ENCODE peak calls at places on chromosomes 4 and X, in eight cellular contexts. V is MM.1S, H is PC-3, L is endothelial cell of umbilical vein, O is GM23338, J is neural progenitor cell, I is HCT116, W is A673. S is an unnamed sample. For H3K27me3, the result is how much of the 10 kb centered on the place peaks cover.

GRCh38 chr4:86338989-86339388 is 20.9 kb downstream of the MAPK10 start:
- DNase-seq in V (no peak), I (peak), H (peak), J (no peak), O (no peak), L (peak), W (no peak), S (peak)

GRCh38 chr4:143294310-143294709 is 42.4 kb upstream of the GAB1 start:
- DNase-seq in V (no peak), H (no peak), W (no peak), J (no peak), I (no peak), O (no peak), L (no peak), S (peak)

GRCh38 chrX:153494541-153495361 is at the start of gene BGN:
- DNase-seq in W (peak), L (peak), I (no peak), J (peak), O (peak), V (no peak), H (no peak), S (peak)

GRCh38 chr4:8534129-8534528 is 46.1 kb upstream of the GPR78 start:
- DNase-seq in O (peak), J (no peak), I (peak), L (peak), V (peak), H (peak), W (no peak), S (peak)

GRCh38 chr4:155690044-155690837 is 23.6 kb downstream of the GUCY1A1 start:
- DNase-seq in H (no peak), J (no peak), O (no peak), L (no peak), V (no peak), W (no peak), I (no peak), S (no peak)

GRCh38 chr4:6474053-6474568 is 1.7 kb upstream of the PPP2R2C start:
- DNase-seq in V (no peak), O (peak), L (no peak), H (no peak), I (no peak), W (no peak), J (peak), S (no peak)

GRCh38 chrX:26851981-26852380 is 611.2 kb downstream of the PPP4R3C start:
- DNase-seq in I (peak), O (peak), H (peak), W (no peak), J (peak), L (peak), V (peak), S (no peak)

GRCh38 chr4:7074423-7074822 is 6.6 kb upstream of the GRPEL1 start:
- DNase-seq in H (peak), O (no peak), L (no peak), J (no peak), V (no peak), W (no peak), I (no peak), S (no peak)

GRCh38 chr4:177557416-177557815 is 115.2 kb upstream of the AGA start:
- DNase-seq in L (no peak), H (no peak), O (no peak), I (no peak), V (no peak), J (no peak), W (no peak), S (no peak)

GRCh38 chr4:168645933-168646768 is 149.3 kb downstream of the PALLD start:
- DNase-seq in W (peak), J (no peak), I (no peak), L (no peak), H (no peak), V (no peak), O (no peak), S (no peak)

GRCh38 chrX:34653811-34654210 is 3.3 kb downstream of the TMEM47 start:
- DNase-seq in W (peak), L (peak), H (no peak), O (no peak), I (no peak), V (no peak), J (peak), S (no peak)

GRCh38 chr4:142777045-142777743 is 68.9 kb downstream of the INPP4B start:
- DNase-seq in V (no peak), J (peak), W (no peak), O (no peak), L (no peak), I (no peak), H (no peak), S (no peak)

GRCh38 chr4:38415682-38416081 is 248.3 kb upstream of the KLF3 start:
- DNase-seq in O (no peak), V (no peak), J (no peak), H (no peak), L (no peak), I (no peak), W (no peak), S (no peak)

DNA sequence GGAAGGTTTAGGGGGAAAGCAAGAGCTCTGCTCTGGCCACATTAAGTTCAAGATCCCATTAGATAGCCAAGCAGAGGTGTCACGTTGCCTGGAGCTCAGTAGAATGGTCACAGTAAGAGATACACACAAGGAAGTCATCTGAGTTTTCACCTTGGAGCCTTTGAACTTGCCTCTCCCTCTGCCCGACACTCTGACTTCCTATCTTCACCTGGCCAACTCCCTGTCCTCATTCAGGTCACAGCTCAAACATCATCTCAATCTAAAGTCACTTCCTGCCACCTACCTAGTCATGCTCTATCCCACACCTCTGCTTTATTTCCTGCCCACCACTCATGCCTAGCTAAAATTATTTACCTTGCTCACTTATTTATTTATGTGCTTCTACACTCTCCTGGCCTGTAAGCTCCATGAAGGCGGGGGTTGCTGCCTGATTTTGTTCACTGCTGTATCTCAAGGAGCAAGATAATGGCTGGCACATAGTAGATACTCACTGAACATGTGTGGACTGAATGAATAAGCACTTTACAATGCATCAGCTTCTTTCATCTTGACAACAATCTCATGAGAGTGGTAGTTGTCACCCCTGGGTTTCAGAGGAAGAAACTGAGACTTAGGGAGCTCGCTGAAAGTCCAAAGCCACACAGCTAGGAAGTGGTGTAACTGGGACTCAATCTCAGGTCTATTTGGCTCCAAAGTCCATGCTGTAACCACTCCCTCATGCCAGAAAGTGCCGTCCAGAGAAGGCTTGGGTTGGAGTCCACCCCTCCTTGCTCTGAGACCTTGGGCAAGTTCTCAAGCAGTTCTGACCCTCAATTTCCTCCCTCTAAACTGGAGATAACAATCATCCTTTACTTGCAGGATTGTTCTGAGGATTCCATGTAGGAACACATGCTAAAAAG is 40.3 kb downstream of the EFNB1 start:
- DNase-seq in I (no peak), O (no peak), V (no peak), L (no peak), W (no peak), H (no peak), J (no peak), S (no peak)
- H3K27me3 ChIP-seq in I (under half), O (under half), V (under half), L (under half), W (under half), H (under half), J (under half), S (under half)

GRCh38 chr4:108168213-108168671 is 490 bp downstream of the LEF1 start:
- DNase-seq in O (no peak), H (no peak), I (no peak), W (no peak), J (no peak), L (peak), V (peak), S (peak)

GRCh38 chr4:108166038-108166437 is 2.7 kb downstream of the LEF1 start:
- DNase-seq in I (no peak), J (peak), H (no peak), L (no peak), O (peak), V (peak), W (no peak), S (no peak)

GRCh38 chr4:108165601-108166000 is 3.1 kb downstream of the LEF1 start:
- DNase-seq in W (no peak), I (no peak), H (no peak), O (no peak), L (no peak), J (no peak), V (no peak), S (no peak)

GRCh38 chr4:108168672-108169562 is at the start of gene LEF1:
- DNase-seq in O (peak), V (peak), I (no peak), W (peak), J (peak), L (peak), H (peak), S (peak)

DNA sequence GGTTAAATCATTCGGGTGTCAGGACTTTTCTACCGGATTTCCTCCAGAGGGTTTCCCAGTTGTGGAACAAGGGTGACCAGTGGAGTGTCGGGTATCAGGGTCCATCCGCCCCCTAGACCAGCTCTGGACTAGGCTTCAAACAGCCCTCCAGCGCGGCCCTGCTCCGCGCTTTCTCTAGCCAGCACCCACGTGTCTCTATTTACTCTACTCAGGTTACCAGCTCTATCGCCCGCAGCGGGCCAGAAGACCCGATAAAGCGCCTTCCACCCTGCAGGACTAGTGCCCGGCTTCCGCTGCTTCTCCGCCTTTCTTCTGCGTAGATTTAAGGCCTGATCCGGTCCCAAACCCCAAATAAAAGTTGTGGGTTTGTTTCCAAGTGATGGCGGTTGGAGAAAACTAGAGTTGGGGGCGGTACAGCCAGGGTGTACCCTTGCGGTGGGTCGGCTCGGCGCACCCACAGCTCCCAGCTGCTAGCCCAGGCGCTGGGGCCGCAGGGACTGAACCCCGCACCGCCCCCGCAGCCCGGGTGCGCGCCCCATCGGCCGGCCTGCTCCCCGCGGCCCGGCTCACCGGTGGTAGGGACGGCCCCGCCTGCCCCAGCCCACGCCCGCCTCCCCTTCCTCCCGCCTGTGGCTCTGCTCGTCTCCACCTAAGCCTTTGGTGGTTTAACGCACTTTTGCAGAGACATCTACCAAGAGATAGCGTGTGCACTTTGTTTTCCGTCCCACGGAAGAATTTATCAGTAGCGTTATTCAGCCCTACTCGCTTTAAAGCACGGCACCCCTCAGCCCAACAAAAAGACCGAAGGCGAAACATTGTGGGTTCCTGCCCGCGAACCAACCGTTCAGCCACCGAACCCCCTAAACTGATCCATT is 2.1 kb downstream of the LEF1 start:
- DNase-seq in W (no peak), V (peak), H (peak), J (peak), L (no peak), I (no peak), O (peak), S (peak)
- TF ChIP-seq EZH2 in W (no peak), V (no peak), H (peak), J (peak), L (peak), I (no peak), O (peak), S (peak)

GRCh38 chr4:57131849-57132745 is 21.9 kb upstream of the IGFBP7 start:
- DNase-seq in V (no peak), O (peak), I (no peak), W (no peak), J (peak), H (peak), L (peak), S (peak)

GRCh38 chr4:57136281-57136680 is 26.1 kb upstream of the IGFBP7 start:
- DNase-seq in I (no peak), H (peak), O (no peak), L (peak), V (no peak), J (no peak), W (no peak), S (peak)

GRCh38 chr4:57139783-57140182 is 29.6 kb upstream of the IGFBP7 start:
- DNase-seq in L (no peak), V (no peak), J (no peak), W (no peak), O (no peak), H (no peak), I (no peak), S (no peak)

GRCh38 chr4:57132746-57133142 is 22.6 kb upstream of the IGFBP7 start:
- DNase-seq in H (no peak), V (no peak), I (no peak), J (no peak), O (no peak), L (peak), W (no peak), S (no peak)

GRCh38 chr4:57137261-57137660 is 27.1 kb upstream of the IGFBP7 start:
- DNase-seq in W (no peak), J (no peak), H (peak), L (peak), O (no peak), V (no peak), I (no peak), S (peak)
- H3K27ac ChIP-seq in W (no peak), J (no peak), H (no peak), L (peak), O (no peak), V (no peak), I (no peak), S (peak)

GRCh38 chr4:54098375-54098774 is 1.6 kb upstream of the GSX2 start:
- DNase-seq in O (peak), W (no peak), J (peak), L (no peak), H (no peak), V (no peak), I (no peak), S (no peak)

GRCh38 chr4:54100607-54101189 is 735 bp downstream of the GSX2 start:
- DNase-seq in H (no peak), L (no peak), O (peak), V (no peak), W (no peak), J (peak), I (no peak), S (no peak)

GRCh38 chr4:54101190-54102041 is 1.5 kb downstream of the GSX2 start:
- DNase-seq in W (no peak), I (no peak), L (no peak), H (no peak), O (peak), J (peak), V (no peak), S (no peak)

GRCh38 chr4:54099959-54100606 is at the start of gene GSX2:
- DNase-seq in O (peak), H (no peak), L (no peak), W (no peak), I (no peak), J (peak), V (no peak), S (no peak)

GRCh38 chr4:54099287-54099958 is 540 bp upstream of the GSX2 start:
- DNase-seq in V (no peak), J (peak), L (no peak), W (no peak), H (no peak), I (no peak), O (peak), S (peak)
- H3K27me3 ChIP-seq in V (half or more), J (half or more), L (half or more), W (half or more), H (half or more), I (under half), O (half or more), S (half or more)

GRCh38 chrX:137032378-137032694 is 1.5 kb downstream of the GPR101 start:
- DNase-seq in H (no peak), O (no peak), I (no peak), L (no peak), V (no peak), W (no peak), J (no peak), S (no peak)

GRCh38 chrX:137034508-137034872 is 695 bp upstream of the GPR101 start:
- DNase-seq in I (no peak), W (no peak), V (no peak), H (no peak), L (no peak), O (no peak), J (no peak), S (no peak)

GRCh38 chrX:137031517-137032377 is 2.0 kb downstream of the GPR101 start:
- DNase-seq in O (peak), H (peak), V (peak), L (peak), I (no peak), J (peak), W (peak), S (peak)

GRCh38 chrX:137032841-137033773 is 688 bp downstream of the GPR101 start:
- DNase-seq in V (no peak), O (peak), I (no peak), H (no peak), W (no peak), J (no peak), L (no peak), S (no peak)

DNA sequence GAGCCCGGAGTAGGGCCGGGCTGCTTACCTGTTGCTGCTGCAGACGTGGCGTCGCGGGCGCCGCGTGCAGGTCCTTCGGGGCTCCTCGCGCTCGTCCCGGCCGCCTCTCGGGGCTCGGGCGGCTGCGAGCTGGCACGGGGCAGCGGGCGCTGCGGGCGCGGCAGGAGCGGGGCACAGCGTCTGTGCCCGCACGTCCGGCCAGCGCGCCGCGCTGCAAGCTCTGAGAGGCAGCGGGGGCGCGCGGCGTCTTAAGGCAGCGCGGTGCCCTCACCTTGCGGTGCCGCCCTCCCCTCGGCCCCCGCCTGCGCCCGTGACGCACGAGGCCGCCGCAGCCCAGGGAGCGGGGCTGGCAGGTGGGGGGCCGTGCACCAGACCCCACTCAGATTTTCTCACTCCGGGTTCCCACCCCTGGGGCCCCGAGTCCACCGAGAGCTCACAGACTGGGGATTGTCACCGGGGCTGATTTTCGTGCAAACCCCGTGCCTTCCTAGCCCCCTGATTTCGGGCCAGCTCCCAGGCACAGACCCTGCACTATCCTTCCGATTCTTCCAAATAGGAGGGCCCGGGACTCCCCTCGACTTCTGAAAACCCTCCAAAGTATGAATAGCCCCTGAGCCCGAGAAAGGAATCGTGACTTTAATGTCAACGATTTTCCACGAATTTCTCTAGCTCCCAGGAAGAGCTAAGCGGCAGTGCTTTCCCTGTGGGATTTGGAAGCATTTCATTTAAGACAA is at the start of gene GPR101:
- DNase-seq in O (peak), H (no peak), W (no peak), J (peak), L (no peak), I (no peak), V (no peak), S (no peak)
- TF ChIP-seq EZH2 in O (peak), H (no peak), W (no peak), J (peak), L (peak), I (no peak), V (no peak), S (peak)

GRCh38 chr4:187887886-187888285 is 107.7 kb upstream of the ZFP42 start:
- DNase-seq in H (no peak), I (no peak), W (peak), J (no peak), O (no peak), L (no peak), V (no peak), S (no peak)

GRCh38 chr4:187883836-187884235 is 111.7 kb upstream of the ZFP42 start:
- DNase-seq in I (no peak), L (no peak), O (peak), W (no peak), J (no peak), V (no peak), H (no peak), S (no peak)

DNA sequence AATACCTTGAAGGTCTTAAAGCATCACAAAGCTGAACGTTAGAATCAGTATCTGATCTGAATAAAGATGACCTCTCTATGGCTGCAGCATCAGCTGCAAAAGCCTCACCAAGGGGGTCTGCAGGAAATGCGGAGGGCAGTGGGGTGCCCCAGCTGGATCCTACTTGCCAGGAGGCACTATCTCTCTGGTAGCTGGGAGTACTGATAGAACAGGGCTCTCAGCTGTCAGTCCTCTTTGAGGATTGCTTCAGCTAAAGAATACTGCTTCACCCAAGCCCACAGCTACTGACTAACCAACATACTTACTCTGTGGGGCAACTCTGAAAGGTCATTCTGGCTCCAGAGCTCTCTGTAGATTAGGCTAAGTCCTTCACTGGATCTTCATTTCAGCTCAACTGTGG is 112.5 kb upstream of the ZFP42 start:
- DNase-seq in J (no peak), O (peak), V (no peak), L (no peak), I (no peak), H (no peak), W (no peak), S (no peak)
- H3K27ac ChIP-seq in J (no peak), O (no peak), V (no peak), L (no peak), I (no peak), H (no peak), W (no peak), S (no peak)